ENCODE peak calls at places on chromosome 4, in six cellular contexts. M, Y, I, V, W and H are unnamed samples.

GRCh38 chr4:155891058-155891457 is 12.4 kb upstream of the TDO2 start:
- DNase-seq in M (no peak), Y (peak; percentile 13), I (no peak), V (peak; percentile 44), W (no peak), H (no peak)

GRCh38 chr4:26719954-26720552 is 136.2 kb downstream of the TBC1D19 start:
- DNase-seq in M (no peak), Y (no peak), I (no peak), V (no peak), W (peak; percentile 44), H (no peak)

GRCh38 chr4:119537586-119537985 is 91.0 kb downstream of the PDE5A start:
- DNase-seq in M (no peak), Y (no peak), I (no peak), V (no peak), W (no peak), H (no peak)

GRCh38 chr4:2059034-2059725 is at the start of gene NAT8L:
- DNase-seq in M (no peak), Y (no peak), I (no peak), V (no peak), W (no peak), H (no peak)

GRCh38 chr4:182531555-182532162 is 288.5 kb downstream of the TENM3 start:
- DNase-seq in M (no peak), Y (no peak), I (no peak), V (no peak), W (no peak), H (no peak)

GRCh38 chr4:95293014-95293413 is 255.8 kb downstream of the UNC5C start:
- DNase-seq in M (no peak), Y (no peak), I (no peak), V (peak; percentile 45), W (no peak), H (no peak)

GRCh38 chr4:130814896-130815295 is 1718.9 kb downstream of the C4orf33 start:
- DNase-seq in M (no peak), Y (no peak), I (no peak), V (no peak), W (no peak), H (no peak)

GRCh38 chr4:7052923-7053715 is 9.9 kb downstream of the TADA2B start:
- DNase-seq in M (no peak), Y (no peak), I (no peak), V (no peak), W (no peak), H (no peak)

GRCh38 chr4:122131562-122132157 is 20.5 kb upstream of the BLTP1 start:
- DNase-seq in M (no peak), Y (no peak), I (no peak), V (no peak), W (no peak), H (no peak)

GRCh38 chr4:77591532-77591931 is 14.1 kb upstream of the CXCL13 start:
- DNase-seq in M (no peak), Y (no peak), I (no peak), V (no peak), W (no peak), H (no peak)

GRCh38 chr4:100372432-100372831 is 145.4 kb downstream of the EMCN start:
- DNase-seq in M (no peak), Y (peak; percentile 4), I (no peak), V (no peak), W (no peak), H (no peak)

GRCh38 chr4:26081795-26082498 is 167.9 kb downstream of the SMIM20 start:
- DNase-seq in M (no peak), Y (peak; percentile 21), I (no peak), V (peak; percentile 39), W (peak; percentile 34), H (no peak)